ENCODE peak calls at places on chromosomes 11 and 22, in eight cellular contexts. R is colonic mucosa, Y is HFFc6, G is left ventricle myocardium inferior, P is NB4, W is BJ, U is upper lobe of right lung, C is AG09319. K is an unnamed sample.

GRCh38 chr11:120181446-120181992 is 29.3 kb upstream of the OAF start:
- DNase-seq in R (peak; percentile 16), Y (no peak), G (no peak), P (no peak), W (no peak), U (peak; percentile 32), C (no peak), K (no peak)

GRCh38 chr11:100004541-100004940 is 682.5 kb upstream of the ARHGAP42 start:
- DNase-seq in R (no peak), Y (no peak), G (no peak), P (no peak), W (no peak), U (no peak), C (no peak), K (no peak)

GRCh38 chr11:37199082-37199481 is 601.0 kb upstream of the RAG2 start:
- DNase-seq in R (no peak), Y (no peak), G (no peak), P (no peak), W (no peak), U (no peak), C (no peak), K (no peak)

GRCh38 chr22:19870153-19871022 is 15.7 kb upstream of the GNB1L start:
- DNase-seq in R (peak; percentile 16), Y (no peak), G (no peak), P (no peak), W (no peak), U (peak; percentile 53), C (no peak), K (no peak)

GRCh38 chr11:118152552-118153471 is at the start of gene SCN4B:
- DNase-seq in R (peak; percentile 55), Y (no peak), G (peak; percentile 76), P (peak; percentile 55), W (no peak), U (peak; percentile 82), C (no peak), K (peak; percentile 79)

GRCh38 chr11:10856689-10857603 is 907 bp downstream of the ZBED5 start:
- DNase-seq in R (peak; percentile 78), Y (peak; percentile 17), G (peak; percentile 30), P (peak; percentile 67), W (no peak), U (no peak), C (no peak), K (no peak)

GRCh38 chr11:87255589-87255988 is 217.9 kb downstream of the TMEM135 start:
- DNase-seq in R (no peak), Y (no peak), G (no peak), P (peak; percentile 21), W (no peak), U (no peak), C (no peak), K (no peak)

GRCh38 chr11:64919627-64920026 is 2.6 kb upstream of the ATG2A start:
- DNase-seq in R (no peak), Y (no peak), G (no peak), P (no peak), W (no peak), U (no peak), C (no peak), K (no peak)

GRCh38 chr22:44597616-44598015 is 99.6 kb upstream of the RTL6 start:
- DNase-seq in R (no peak), Y (peak; percentile 2), G (no peak), P (no peak), W (peak; percentile 5), U (no peak), C (peak; percentile 32), K (peak; percentile 49)

GRCh38 chr22:50247748-50248147 is 2.9 kb upstream of the TUBGCP6 start:
- DNase-seq in R (peak; percentile 86), Y (peak; percentile 60), G (no peak), P (no peak), W (no peak), U (no peak), C (no peak), K (no peak)

GRCh38 chr11:35116762-35117588 is 22.0 kb upstream of the CD44 start:
- DNase-seq in R (no peak), Y (no peak), G (peak; percentile 39), P (no peak), W (no peak), U (no peak), C (no peak), K (peak; percentile 52)

GRCh38 chr22:25736378-25737011 is 5.5 kb upstream of the MYO18B start:
- DNase-seq in R (no peak), Y (no peak), G (no peak), P (peak; percentile 44), W (no peak), U (no peak), C (no peak), K (no peak)

GRCh38 chr11:83319346-83319745 is 33.2 kb upstream of the CCDC90B start:
- DNase-seq in R (no peak), Y (no peak), G (no peak), P (no peak), W (no peak), U (no peak), C (no peak), K (no peak)

GRCh38 chr11:83220279-83220678 is 26.8 kb downstream of the ANKRD42 start:
- DNase-seq in R (no peak), Y (no peak), G (no peak), P (no peak), W (no peak), U (no peak), C (no peak), K (no peak)

GRCh38 chr11:120801801-120802689 is 221.9 kb upstream of the TBCEL start:
- DNase-seq in R (peak; percentile 65), Y (no peak), G (peak; percentile 44), P (peak; percentile 52), W (no peak), U (no peak), C (peak; percentile 15), K (no peak)

DNA sequence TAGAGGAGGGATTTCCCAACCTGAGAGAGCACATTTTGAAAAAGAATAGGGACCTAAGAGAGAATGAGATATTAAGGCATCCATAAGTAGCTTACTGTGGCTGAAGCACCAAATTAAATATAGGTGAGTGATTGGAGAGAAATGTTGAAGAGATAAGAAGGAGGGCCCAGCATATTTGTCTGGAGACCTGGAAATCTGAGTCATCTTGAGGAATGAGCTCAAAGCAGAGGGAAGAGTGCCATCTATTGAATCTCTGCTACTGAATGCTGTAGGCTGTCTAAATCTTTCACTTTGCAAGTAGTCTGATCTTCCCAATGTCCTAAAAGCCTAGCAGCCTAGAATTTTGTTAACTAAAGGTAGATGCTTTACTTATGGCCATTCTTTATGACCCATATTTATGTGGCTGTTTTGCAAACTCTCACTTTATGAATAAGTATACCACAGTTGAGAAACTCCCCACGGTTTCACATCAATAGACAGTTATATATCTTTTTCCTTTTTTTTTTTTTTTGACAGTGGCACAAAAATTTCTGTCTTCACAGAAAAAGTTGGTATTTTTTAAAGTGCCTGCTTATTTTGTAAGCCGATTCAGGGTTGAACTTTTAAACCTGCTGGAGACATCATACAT is 2093.5 kb downstream of the LRRC4C start:
- DNase-seq in R (no peak), Y (peak; percentile 8), G (no peak), P (peak; percentile 27), W (no peak), U (no peak), C (no peak), K (no peak)
- TF ChIP-seq CTCF in R (no peak), Y (peak; percentile 28), G (peak; percentile 14), P (no peak), W (peak; percentile 4), U (no peak), C (no peak), K (no peak)

GRCh38 chr22:22576244-22576988 is 17.4 kb upstream of the PRAME start:
- DNase-seq in R (peak; percentile 39), Y (peak; percentile 15), G (peak; percentile 55), P (peak; percentile 55), W (no peak), U (peak; percentile 74), C (no peak), K (peak; percentile 64)
- TF ChIP-seq CTCF in R (peak; percentile 63), Y (peak; percentile 83), G (peak; percentile 78), P (peak; percentile 86), W (peak; percentile 90), U (peak; percentile 68), C (peak; percentile 80), K (peak; percentile 46)

GRCh38 chr11:29628584-29628983 is 388.2 kb downstream of the KCNA4 start:
- DNase-seq in R (no peak), Y (no peak), G (no peak), P (no peak), W (no peak), U (no peak), C (no peak), K (no peak)

GRCh38 chr11:29634744-29635143 is 382.1 kb downstream of the KCNA4 start:
- DNase-seq in R (no peak), Y (no peak), G (no peak), P (no peak), W (no peak), U (no peak), C (no peak), K (no peak)

GRCh38 chr11:29629281-29629680 is 387.5 kb downstream of the KCNA4 start:
- DNase-seq in R (no peak), Y (peak; percentile 0), G (no peak), P (no peak), W (no peak), U (no peak), C (no peak), K (no peak)

GRCh38 chr11:29634248-29634647 is 382.6 kb downstream of the KCNA4 start:
- DNase-seq in R (no peak), Y (no peak), G (no peak), P (no peak), W (no peak), U (no peak), C (no peak), K (no peak)
- TF ChIP-seq CTCF in R (no peak), Y (no peak), G (peak; percentile 47), P (no peak), W (no peak), U (peak; percentile 27), C (no peak), K (no peak)

GRCh38 chr11:112587664-112588063 is 327.0 kb upstream of the PLET1 start:
- DNase-seq in R (no peak), Y (no peak), G (no peak), P (no peak), W (no peak), U (no peak), C (no peak), K (no peak)

GRCh38 chr11:112583246-112583893 is 322.7 kb upstream of the PLET1 start:
- DNase-seq in R (no peak), Y (no peak), G (no peak), P (no peak), W (no peak), U (no peak), C (no peak), K (no peak)

GRCh38 chr11:112582366-112582765 is 321.7 kb upstream of the PLET1 start:
- DNase-seq in R (no peak), Y (no peak), G (no peak), P (no peak), W (no peak), U (no peak), C (no peak), K (no peak)

GRCh38 chr11:112581747-112582146 is 321.1 kb upstream of the PLET1 start:
- DNase-seq in R (no peak), Y (no peak), G (no peak), P (no peak), W (no peak), U (no peak), C (no peak), K (no peak)

DNA sequence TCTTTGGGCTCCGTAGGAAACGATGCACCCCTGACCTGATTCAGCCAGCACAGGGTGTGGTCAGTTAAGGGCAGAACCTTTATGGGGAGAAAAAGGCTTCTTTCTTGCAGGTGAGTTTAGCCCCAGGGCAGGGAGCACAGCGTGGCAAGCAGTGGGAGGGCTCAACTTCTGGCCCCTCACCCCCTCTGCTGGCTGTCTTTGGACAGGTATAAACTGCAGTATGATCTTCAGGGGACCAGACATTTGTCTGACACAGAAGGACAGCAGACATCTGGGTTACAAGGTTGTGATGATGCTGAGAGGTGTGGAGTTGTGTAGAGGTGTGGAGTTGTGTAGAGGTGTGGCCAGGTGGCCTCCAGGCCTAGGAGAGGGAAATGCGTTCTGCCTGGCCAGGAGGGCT is 324.0 kb upstream of the PLET1 start:
- DNase-seq in R (no peak), Y (no peak), G (no peak), P (peak; percentile 18), W (no peak), U (no peak), C (no peak), K (no peak)
- TF ChIP-seq CTCF in R (no peak), Y (peak; percentile 19), G (peak; percentile 29), P (peak; percentile 13), W (no peak), U (no peak), C (no peak), K (peak; percentile 8)